ENCODE peak calls at places on chromosomes 5 and 9, in ten cellular contexts. U is HFFc6, A is foreskin keratinocyte, Y is AG04450, I is nephron progenitor cell, P is GM13977, T is stomach, S is fibroblast of the aortic adventitia, V is Caco-2, R is foreskin fibroblast. M is an unnamed sample.

GRCh38 chr9:85172001-85172978 is 502.8 kb downstream of the NTRK2 start:
- DNase-seq in U (no peak), A (peak), Y (no peak), I (no peak), P (peak), T (no peak), S (peak), V (no peak), R (no peak), M (no peak)

GRCh38 chr5:14204785-14205321 is 61.7 kb downstream of the TRIO start:
- DNase-seq in U (peak), A (peak), Y (no peak), I (no peak), P (no peak), T (peak), S (peak), V (no peak), R (peak), M (no peak)

GRCh38 chr5:154403776-154404387 is 41.9 kb upstream of the SAP30L start:
- DNase-seq in U (peak), A (no peak), Y (no peak), I (no peak), P (no peak), T (no peak), S (no peak), V (no peak), R (no peak), M (no peak)

GRCh38 chr5:6452622-6453504 is 4.2 kb downstream of the UBE2QL1 start:
- DNase-seq in U (no peak), A (no peak), Y (no peak), I (no peak), P (no peak), T (no peak), S (no peak), V (no peak), R (no peak), M (no peak)

GRCh38 chr5:38603691-38604090 is 47.2 kb upstream of the LIFR start:
- DNase-seq in U (no peak), A (no peak), Y (no peak), I (no peak), P (no peak), T (no peak), S (no peak), V (no peak), R (peak), M (no peak)

GRCh38 chr9:134641173-134641985 is at the start of gene COL5A1:
- DNase-seq in U (peak), A (peak), Y (peak), I (peak), P (peak), T (peak), S (peak), V (peak), R (peak), M (peak)

GRCh38 chr5:107607196-107607595 is 63.5 kb downstream of the EFNA5 start:
- DNase-seq in U (no peak), A (no peak), Y (no peak), I (no peak), P (no peak), T (no peak), S (no peak), V (no peak), R (no peak), M (no peak)

GRCh38 chr9:124105266-124105665 is 93.7 kb downstream of the LHX2 start:
- DNase-seq in U (no peak), A (no peak), Y (no peak), I (no peak), P (no peak), T (no peak), S (no peak), V (no peak), R (no peak), M (no peak)

GRCh38 chr9:34220218-34220617 is 41.4 kb downstream of the UBAP1 start:
- DNase-seq in U (no peak), A (no peak), Y (no peak), I (no peak), P (no peak), T (no peak), S (no peak), V (no peak), R (no peak), M (no peak)

GRCh38 chr5:112918679-112919078 is 3.3 kb downstream of the REEP5 start:
- DNase-seq in U (no peak), A (no peak), Y (no peak), I (peak), P (no peak), T (no peak), S (no peak), V (no peak), R (no peak), M (no peak)

GRCh38 chr9:76369583-76369982 is 24.6 kb downstream of the RFK start:
- DNase-seq in U (no peak), A (peak), Y (peak), I (peak), P (peak), T (peak), S (peak), V (no peak), R (no peak), M (no peak)

GRCh38 chr9:98780059-98780749 is 16.2 kb downstream of the ANKS6 start:
- DNase-seq in U (no peak), A (no peak), Y (no peak), I (no peak), P (no peak), T (no peak), S (no peak), V (no peak), R (no peak), M (no peak)

GRCh38 chr9:33623658-33624586 is 99.9 kb downstream of the ANKRD18B start:
- DNase-seq in U (peak), A (peak), Y (peak), I (peak), P (peak), T (peak), S (peak), V (peak), R (peak), M (peak)

GRCh38 chr9:131677445-131678180 is 62.3 kb downstream of the RAPGEF1 start:
- DNase-seq in U (peak), A (peak), Y (peak), I (no peak), P (peak), T (no peak), S (peak), V (no peak), R (peak), M (no peak)

GRCh38 chr5:666816-667498 is 26.2 kb downstream of the TPPP start:
- DNase-seq in U (no peak), A (no peak), Y (no peak), I (no peak), P (no peak), T (no peak), S (no peak), V (no peak), R (no peak), M (no peak)

GRCh38 chr5:54719384-54720306 is 202.1 kb downstream of the SNX18 start:
- DNase-seq in U (peak), A (peak), Y (no peak), I (peak), P (no peak), T (peak), S (peak), V (no peak), R (peak), M (no peak)

GRCh38 chr5:73201547-73202513 is 28.8 kb downstream of the TMEM174 start:
- DNase-seq in U (peak), A (peak), Y (peak), I (peak), P (peak), T (peak), S (peak), V (peak), R (peak), M (peak)

GRCh38 chr5:122163151-122164069 is 34.1 kb downstream of the ZNF474 start:
- DNase-seq in U (peak), A (peak), Y (peak), I (no peak), P (no peak), T (no peak), S (peak), V (no peak), R (peak), M (no peak)

GRCh38 chr5:113119271-113119924 is 142.8 kb downstream of the DCP2 start:
- DNase-seq in U (no peak), A (no peak), Y (no peak), I (peak), P (no peak), T (no peak), S (peak), V (no peak), R (peak), M (no peak)

GRCh38 chr5:134492568-134492967 is 32.9 kb upstream of the JADE2 start:
- DNase-seq in U (no peak), A (no peak), Y (no peak), I (no peak), P (no peak), T (no peak), S (no peak), V (no peak), R (no peak), M (no peak)

DNA sequence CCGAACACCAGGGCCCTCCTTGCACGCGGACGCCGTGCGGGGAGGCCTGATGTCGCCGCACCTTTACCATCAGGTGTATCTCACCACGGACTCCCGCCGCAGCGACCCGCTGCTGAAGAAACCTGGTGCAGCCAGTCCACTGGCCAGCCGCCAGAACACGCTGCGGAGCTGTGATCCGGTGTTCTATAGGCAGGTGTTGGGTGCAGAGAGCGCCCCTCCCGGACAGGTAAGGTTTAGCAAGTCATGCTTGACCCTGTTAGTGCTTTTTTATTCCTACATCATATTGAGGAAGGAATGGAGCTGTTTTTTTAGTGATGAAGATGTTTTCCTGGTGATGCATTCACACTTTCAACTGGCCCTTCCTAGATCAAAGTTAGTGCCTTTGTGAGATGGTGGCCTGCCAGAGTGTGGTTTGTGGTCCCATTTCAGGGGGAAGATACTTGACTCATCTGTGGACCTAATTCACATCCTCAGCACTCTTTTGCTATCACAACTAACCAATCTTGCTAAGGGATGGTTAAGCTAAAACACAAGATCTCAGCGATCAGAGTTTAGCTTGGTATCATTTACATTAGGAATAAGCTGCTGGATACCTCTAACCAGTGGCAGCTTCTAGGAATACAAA is 2.7 kb downstream of the PCDHGC3 start:
- DNase-seq in U (peak), A (peak), Y (no peak), I (no peak), P (no peak), T (peak), S (no peak), V (no peak), R (no peak), M (no peak)
- TF ChIP-seq CTCF in U (peak), A (peak), Y (peak), I (no peak), P (peak), T (peak), S (peak), V (no peak), R (peak), M (peak)

GRCh38 chr9:89430995-89431394 is 66.9 kb downstream of the SEMA4D start:
- DNase-seq in U (no peak), A (peak), Y (no peak), I (no peak), P (no peak), T (peak), S (no peak), V (no peak), R (no peak), M (no peak)

GRCh38 chr9:89426389-89426961 is 71.4 kb downstream of the SEMA4D start:
- DNase-seq in U (no peak), A (no peak), Y (no peak), I (no peak), P (peak), T (no peak), S (no peak), V (no peak), R (no peak), M (no peak)

GRCh38 chr9:89427621-89428221 is 70.2 kb downstream of the SEMA4D start:
- DNase-seq in U (no peak), A (no peak), Y (no peak), I (no peak), P (no peak), T (no peak), S (no peak), V (no peak), R (no peak), M (no peak)

GRCh38 chr9:89428222-89428761 is 69.6 kb downstream of the SEMA4D start:
- DNase-seq in U (no peak), A (no peak), Y (no peak), I (no peak), P (no peak), T (no peak), S (no peak), V (no peak), R (no peak), M (no peak)

DNA sequence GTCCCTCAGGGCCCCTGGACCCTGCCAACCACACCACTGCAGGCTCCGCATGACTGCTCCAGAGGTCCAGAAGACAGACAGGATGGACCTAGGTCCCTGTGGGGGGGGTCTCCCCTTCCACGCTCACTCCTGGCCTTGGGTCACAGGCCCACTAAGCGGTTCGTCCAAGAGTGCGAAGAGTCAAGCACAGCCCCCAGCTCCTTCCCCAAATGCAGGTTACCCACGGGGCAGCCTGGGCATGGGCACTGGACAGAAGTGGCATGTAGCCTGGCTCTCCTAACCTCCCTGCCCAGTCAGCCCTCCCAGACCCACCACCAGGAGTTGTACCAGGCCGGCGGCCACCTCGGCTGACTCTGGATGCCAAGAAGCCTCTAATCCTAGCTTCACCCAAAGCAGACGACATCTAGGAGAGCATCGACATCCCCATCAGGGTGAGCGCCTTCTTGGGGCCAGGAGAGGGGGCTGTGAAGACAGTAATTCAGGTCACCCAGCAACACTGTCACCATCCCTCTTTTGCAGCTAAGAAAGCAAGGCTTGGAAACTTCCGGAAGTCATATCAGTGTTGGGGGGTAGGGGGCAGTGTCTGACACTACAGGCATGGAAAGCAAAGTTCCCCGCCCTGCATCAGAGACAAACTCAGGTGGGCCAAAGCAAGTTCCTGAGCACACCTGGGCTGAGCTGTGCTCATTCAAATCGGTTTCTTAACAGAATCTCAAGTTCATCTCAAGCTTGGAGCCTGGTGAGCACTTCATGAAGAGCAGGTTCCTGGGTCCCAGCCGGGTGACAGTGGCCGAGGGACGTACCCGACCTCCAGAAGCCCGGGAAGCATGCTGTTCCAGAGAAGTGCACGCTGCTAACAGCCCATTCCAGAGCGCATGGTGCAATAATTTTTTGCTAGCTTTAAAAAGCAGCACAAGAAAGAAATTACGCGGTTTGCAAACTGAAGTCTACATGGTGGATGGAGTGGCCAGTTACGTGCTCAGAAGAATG is 68.7 kb downstream of the SEMA4D start:
- DNase-seq in U (no peak), A (no peak), Y (no peak), I (no peak), P (no peak), T (no peak), S (no peak), V (no peak), R (no peak), M (no peak)
- TF ChIP-seq CTCF in U (peak), A (peak), Y (peak), I (peak), P (peak), T (no peak), S (no peak), V (no peak), R (peak), M (peak)

GRCh38 chr9:94135222-94135621 is 51.0 kb downstream of the PTPDC1 start:
- DNase-seq in U (peak), A (peak), Y (peak), I (no peak), P (no peak), T (no peak), S (peak), V (no peak), R (peak), M (no peak)
- TF ChIP-seq CTCF in U (no peak), A (no peak), Y (no peak), I (no peak), P (no peak), T (no peak), S (no peak), V (no peak), R (no peak), M (no peak)

GRCh38 chr5:77991084-77991483 is 214.9 kb upstream of the TBCA start:
- DNase-seq in U (no peak), A (no peak), Y (no peak), I (peak), P (no peak), T (no peak), S (no peak), V (no peak), R (no peak), M (no peak)
- TF ChIP-seq CTCF in U (no peak), A (no peak), Y (no peak), I (no peak), P (no peak), T (no peak), S (no peak), V (no peak), R (no peak), M (no peak)

GRCh38 chr9:127540664-127541041 is 71.4 kb upstream of the STXBP1 start:
- DNase-seq in U (no peak), A (peak), Y (no peak), I (no peak), P (no peak), T (peak), S (no peak), V (no peak), R (no peak), M (no peak)
- TF ChIP-seq CTCF in U (peak), A (peak), Y (no peak), I (no peak), P (no peak), T (no peak), S (no peak), V (no peak), R (no peak), M (no peak)

GRCh38 chr9:99852617-99853016 is 30.9 kb downstream of the NR4A3 start:
- DNase-seq in U (no peak), A (no peak), Y (no peak), I (no peak), P (no peak), T (no peak), S (no peak), V (no peak), R (no peak), M (no peak)

GRCh38 chr9:99851028-99851822 is 29.5 kb downstream of the NR4A3 start:
- DNase-seq in U (no peak), A (no peak), Y (no peak), I (no peak), P (no peak), T (no peak), S (no peak), V (no peak), R (no peak), M (no peak)

GRCh38 chr9:99858087-99858486 is 36.4 kb downstream of the NR4A3 start:
- DNase-seq in U (no peak), A (no peak), Y (no peak), I (no peak), P (no peak), T (no peak), S (no peak), V (no peak), R (no peak), M (no peak)

GRCh38 chr9:99859395-99859980 is 37.8 kb downstream of the NR4A3 start:
- DNase-seq in U (no peak), A (no peak), Y (no peak), I (peak), P (no peak), T (no peak), S (peak), V (no peak), R (no peak), M (peak)

DNA sequence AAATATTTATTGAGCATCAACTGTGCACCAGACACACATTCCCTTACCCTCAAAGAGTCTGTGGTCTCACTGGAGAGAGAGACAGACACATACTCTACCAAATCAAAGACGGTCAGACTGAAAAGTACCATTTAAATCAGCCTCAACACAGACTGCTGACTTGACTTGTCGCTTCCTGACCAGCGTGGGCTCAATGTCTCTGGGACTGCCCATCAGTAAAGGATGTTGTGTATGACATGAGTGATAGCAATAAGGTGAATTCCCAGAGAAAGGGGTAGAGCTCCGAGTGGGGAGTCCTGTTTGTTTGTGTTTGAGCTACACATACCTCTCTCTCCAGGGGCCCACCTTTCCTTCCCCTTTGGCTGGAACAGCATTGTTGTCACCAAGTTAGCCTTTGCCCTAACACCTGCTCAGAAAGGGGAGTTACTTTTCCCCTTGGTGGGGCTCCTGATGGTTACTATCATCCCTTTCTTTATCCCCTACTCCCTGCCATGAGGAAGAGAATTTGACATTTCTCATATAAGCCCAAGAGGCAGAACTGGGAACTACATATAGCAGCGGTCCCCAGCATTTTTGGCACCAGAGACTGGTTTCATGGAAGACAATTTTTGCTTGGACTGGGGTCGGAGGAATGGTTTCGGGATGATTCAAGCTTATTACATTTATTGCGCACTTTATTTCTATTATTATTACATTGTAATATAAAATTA is 33.9 kb downstream of the NR4A3 start:
- DNase-seq in U (no peak), A (no peak), Y (no peak), I (no peak), P (no peak), T (no peak), S (no peak), V (no peak), R (no peak), M (no peak)
- TF ChIP-seq CTCF in U (peak), A (no peak), Y (no peak), I (peak), P (no peak), T (no peak), S (no peak), V (peak), R (peak), M (peak)

GRCh38 chr5:139294372-139295165 is 1.0 kb downstream of the MATR3 start:
- DNase-seq in U (peak), A (peak), Y (peak), I (peak), P (no peak), T (peak), S (peak), V (peak), R (peak), M (peak)
- TF ChIP-seq CTCF in U (peak), A (peak), Y (peak), I (no peak), P (peak), T (peak), S (peak), V (no peak), R (peak), M (peak)

DNA sequence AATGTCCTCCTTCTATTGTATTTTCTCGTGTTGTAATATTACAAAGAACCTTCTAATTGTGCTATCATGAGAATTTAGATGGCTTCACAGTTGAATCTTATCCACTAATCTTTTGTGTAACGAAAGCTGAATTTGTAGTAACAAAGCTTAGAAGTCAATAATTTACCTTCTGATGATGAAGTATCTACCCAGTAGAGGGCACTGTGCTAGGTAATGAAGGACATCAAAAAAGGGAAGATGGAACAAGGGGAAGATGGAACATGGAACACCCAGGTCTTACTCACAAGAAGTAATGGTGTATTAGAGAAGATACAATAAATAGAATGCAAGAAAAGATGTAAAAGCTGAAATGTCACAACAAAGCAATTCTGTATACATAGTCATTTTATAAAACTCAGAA is 131.0 kb upstream of the CCNG1 start:
- DNase-seq in U (no peak), A (no peak), Y (no peak), I (no peak), P (no peak), T (no peak), S (peak), V (no peak), R (no peak), M (no peak)
- TF ChIP-seq CTCF in U (peak), A (peak), Y (peak), I (peak), P (peak), T (no peak), S (peak), V (peak), R (no peak), M (peak)